ENCODE peak calls at places on chromosomes 13 and 19, in four cellular contexts. J is upper lobe of left lung, W is endothelial cell, U is HFF-Myc. H is an unnamed sample.

GRCh38 chr19:56400485-56400884 is 3.6 kb upstream of the ZNF583 start:
- DNase-seq in J (no peak), W (no peak), U (no peak), H (no peak)

GRCh38 chr13:111949311-111949710 is 117.6 kb upstream of the SOX1 start:
- DNase-seq in W (no peak), U (no peak), J (no peak), H (no peak)

GRCh38 chr19:2775556-2776430 is 7.3 kb downstream of the SGTA start:
- DNase-seq in W (no peak), U (no peak), J (peak; percentile 64), H (peak; percentile 55)

GRCh38 chr13:33934343-33934742 is 116.4 kb downstream of the RFC3 start:
- DNase-seq in W (no peak), J (no peak), U (no peak), H (no peak)

GRCh38 chr19:18731562-18732008 is 48.1 kb downstream of the CRTC1 start:
- DNase-seq in W (no peak), U (no peak), J (no peak), H (no peak)

GRCh38 chr19:51337861-51338562 is 3.9 kb downstream of the VSIG10L start:
- DNase-seq in U (no peak), W (no peak), J (no peak), H (no peak)

GRCh38 chr19:3248728-3249315 is 24.4 kb downstream of the CELF5 start:
- DNase-seq in J (no peak), U (no peak), W (no peak), H (no peak)

GRCh38 chr13:42816538-42816937 is 35.2 kb downstream of the FAM216B start:
- DNase-seq in U (no peak), W (no peak), J (no peak), H (no peak)

GRCh38 chr19:37218592-37218935 is 550 bp downstream of the ZNF383 start:
- DNase-seq in J (no peak), W (no peak), U (peak; percentile 6), H (peak; percentile 22)

GRCh38 chr19:55923556-55923955 is 8.6 kb downstream of the NLRP13 start:
- DNase-seq in W (no peak), J (no peak), U (no peak), H (no peak)

GRCh38 chr19:32464279-32464678 is 58.7 kb downstream of the DPY19L3 start:
- DNase-seq in J (no peak), W (no peak), U (no peak), H (no peak)

GRCh38 chr19:6667114-6667627 is 2.8 kb downstream of the TNFSF14 start:
- DNase-seq in J (peak; percentile 64), W (no peak), U (no peak), H (no peak)

GRCh38 chr13:41985788-41986508 is 25.0 kb upstream of the VWA8 start:
- DNase-seq in U (peak; percentile 7), J (no peak), W (no peak), H (no peak)

GRCh38 chr19:48182434-48182833 is 12.0 kb downstream of the ZSWIM9 start:
- DNase-seq in W (no peak), J (no peak), U (no peak), H (no peak)

GRCh38 chr19:41114132-41114531 is at the start of gene CYP2F1:
- DNase-seq in J (no peak), U (no peak), W (no peak), H (no peak)

GRCh38 chr13:68160466-68160865 is 930.3 kb upstream of the PCDH9 start:
- DNase-seq in W (no peak), J (no peak), U (no peak), H (no peak)

GRCh38 chr13:74082741-74083160 is 51.5 kb downstream of the KLF12 start:
- DNase-seq in W (no peak), U (no peak), J (no peak), H (no peak)

GRCh38 chr13:96967248-96967745 is 27.0 kb downstream of the OXGR1 start:
- DNase-seq in W (no peak), J (no peak), U (no peak), H (no peak)

GRCh38 chr13:65926750-65927171 is 1303.4 kb downstream of the PCDH9 start:
- DNase-seq in W (peak; percentile 15), J (peak; percentile 22), U (no peak), H (no peak)

GRCh38 chr19:7475665-7476064 is 13.2 kb downstream of the PEX11G start:
- DNase-seq in U (no peak), J (no peak), W (no peak), H (no peak)

GRCh38 chr19:34217952-34218817 is 36.2 kb upstream of the GARRE1 start:
- DNase-seq in U (peak; percentile 76), W (no peak), J (no peak), H (peak; percentile 32)

GRCh38 chr19:2252481-2253105 is 3.5 kb downstream of the AMH start:
- DNase-seq in U (no peak), W (no peak), J (no peak), H (no peak)

GRCh38 chr13:73676550-73677040 is 457.6 kb downstream of the KLF12 start:
- DNase-seq in J (no peak), W (no peak), U (no peak), H (no peak)

GRCh38 chr13:31053098-31053497 is 108.6 kb downstream of the HSPH1 start:
- DNase-seq in W (no peak), U (no peak), J (no peak), H (no peak)

GRCh38 chr19:6423499-6424189 is 967 bp downstream of the KHSRP start:
- DNase-seq in W (peak; percentile 52), J (peak; percentile 56), U (no peak), H (peak; percentile 26)

GRCh38 chr19:7130043-7130442 is 60.5 kb downstream of the ZNF557 start:
- DNase-seq in W (no peak), J (no peak), U (no peak), H (no peak)

GRCh38 chr13:33453911-33454310 is 168.4 kb upstream of the STARD13 start:
- DNase-seq in W (no peak), U (no peak), J (no peak), H (no peak)

GRCh38 chr19:9586764-9587163 is 2.5 kb upstream of the ZNF121 start:
- DNase-seq in J (peak; percentile 65), W (peak; percentile 75), U (peak; percentile 26), H (peak; percentile 59)

GRCh38 chr13:101972191-101972590 is 429.7 kb downstream of the FGF14 start:
- DNase-seq in J (no peak), U (no peak), W (no peak), H (no peak)

GRCh38 chr13:57630661-57631606 is 610 bp upstream of the PCDH17 start:
- DNase-seq in W (no peak), U (no peak), J (no peak), H (no peak)

GRCh38 chr19:22882797-22883196 is 50.7 kb downstream of the ZNF723 start:
- DNase-seq in J (no peak), U (peak; percentile 0), W (no peak), H (no peak)

GRCh38 chr13:104357174-104357573 is 1291.0 kb upstream of the SLC10A2 start:
- DNase-seq in W (no peak), U (no peak), J (no peak), H (no peak)

GRCh38 chr19:36141039-36141914 is 1.4 kb downstream of the CAPNS1 start:
- DNase-seq in U (peak; percentile 59), W (peak; percentile 85), J (peak; percentile 94), H (peak; percentile 88)

GRCh38 chr19:39098365-39099269 is 14.4 kb downstream of the ACP7 start:
- DNase-seq in W (no peak), U (no peak), J (no peak), H (no peak)

GRCh38 chr13:65387743-65388347 is 1842.3 kb downstream of the PCDH9 start:
- DNase-seq in U (no peak), W (no peak), J (no peak), H (no peak)

GRCh38 chr19:16232568-16232967 is 34.9 kb downstream of the AP1M1 start:
- DNase-seq in J (no peak), U (no peak), W (no peak), H (no peak)

GRCh38 chr19:51524661-51525264 is 6.7 kb downstream of the SIGLEC6 start:
- DNase-seq in W (no peak), J (no peak), U (no peak), H (no peak)

GRCh38 chr19:18940791-18941627 is at the start of gene HOMER3:
- DNase-seq in J (peak; percentile 79), W (peak; percentile 92), U (no peak), H (peak; percentile 62)

GRCh38 chr13:80707000-80707983 is 366.4 kb upstream of the SPRY2 start:
- DNase-seq in W (no peak), U (no peak), J (no peak), H (no peak)
- TF ChIP-seq CTCF in W (no peak), U (no peak), J (no peak), H (no peak)

GRCh38 chr13:90591260-90591926 is 756.1 kb upstream of the MIR17HG start:
- DNase-seq in J (no peak), W (no peak), U (no peak), H (no peak)
- TF ChIP-seq CTCF in J (no peak), W (no peak), U (no peak), H (no peak)

GRCh38 chr13:21590231-21590630 is 13.7 kb downstream of the MICU2 start:
- DNase-seq in J (no peak), W (no peak), U (no peak), H (no peak)
- TF ChIP-seq CTCF in J (no peak), W (no peak), U (no peak), H (no peak)

GRCh38 chr13:32443111-32443510 is 15.2 kb upstream of the N4BP2L1 start:
- DNase-seq in W (peak; percentile 27), U (no peak), J (no peak), H (no peak)
- TF ChIP-seq CTCF in W (peak; percentile 48), U (peak; percentile 23), J (peak; percentile 14), H (peak; percentile 46)

GRCh38 chr13:110923777-110924638 is 9.1 kb upstream of the ANKRD10 start:
- DNase-seq in W (no peak), J (no peak), U (no peak), H (no peak)

GRCh38 chr13:110924639-110924934 is 9.7 kb upstream of the ANKRD10 start:
- DNase-seq in J (no peak), U (no peak), W (no peak), H (no peak)

GRCh38 chr13:110923086-110923485 is 8.2 kb upstream of the ANKRD10 start:
- DNase-seq in W (no peak), J (no peak), U (no peak), H (no peak)

GRCh38 chr13:110922506-110922905 is 7.6 kb upstream of the ANKRD10 start:
- DNase-seq in U (no peak), W (no peak), J (no peak), H (no peak)

DNA sequence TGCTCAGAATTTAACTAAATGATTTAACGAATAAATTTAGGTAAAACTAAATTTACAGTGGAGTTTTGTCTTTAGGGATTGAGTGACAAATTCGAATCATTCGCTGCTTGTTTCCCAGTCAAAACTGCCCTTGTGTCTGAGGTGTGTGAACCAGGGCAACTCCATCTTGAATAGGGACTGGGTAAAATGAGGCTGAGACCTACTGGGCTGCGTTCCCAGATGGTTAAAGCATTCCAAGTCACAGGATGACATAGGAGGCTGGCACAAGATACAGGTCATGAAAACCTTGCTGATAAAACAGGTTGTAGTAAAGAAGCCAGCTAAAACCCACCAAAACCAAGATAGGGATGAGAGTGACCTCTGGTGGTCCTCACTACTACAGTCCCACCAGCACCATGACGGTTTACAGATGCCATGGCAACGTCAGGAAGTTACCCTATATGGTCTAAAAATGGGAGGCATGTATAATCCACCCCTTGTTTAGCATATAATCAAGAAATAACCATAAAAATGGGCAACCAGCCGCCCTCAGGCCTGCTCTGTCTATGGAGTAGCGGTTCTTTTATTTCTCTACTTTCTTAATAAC is 10.2 kb upstream of the ANKRD10 start:
- DNase-seq in J (no peak), U (no peak), W (peak; percentile 30), H (no peak)
- TF ChIP-seq CTCF in J (no peak), U (peak; percentile 25), W (peak; percentile 31), H (no peak)

GRCh38 chr19:17539288-17540117 is 15.9 kb upstream of the COLGALT1 start:
- DNase-seq in J (peak; percentile 94), W (peak; percentile 95), U (peak; percentile 75), H (peak; percentile 98)
- TF ChIP-seq CTCF in J (peak; percentile 43), W (peak; percentile 11), U (no peak), H (no peak)

H was measured in natural killer cell.